ENCODE peak calls at places on chromosomes 12 and 14, in five cellular contexts. H, L, X, U and T are unnamed samples.

GRCh38 chr12:65121049-65121955 is at the start of gene WIF1:
- DNase-seq in H (peak), L (peak), X (peak), U (no peak), T (peak)

GRCh38 chr14:64035143-64035542 is 182.3 kb downstream of the SYNE2 start:
- DNase-seq in H (no peak), L (peak), X (no peak), U (peak), T (no peak)

GRCh38 chr12:55446334-55446733 is 2.5 kb downstream of the OR6C2 start:
- DNase-seq in H (no peak), L (no peak), X (no peak), U (no peak), T (no peak)

GRCh38 chr12:122946690-122947271 is 19.5 kb downstream of the ABCB9 start:
- DNase-seq in H (peak), L (peak), X (peak), U (peak), T (peak)

GRCh38 chr12:23817345-23817744 is 132.1 kb downstream of the SOX5 start:
- DNase-seq in H (no peak), L (no peak), X (no peak), U (no peak), T (no peak)

GRCh38 chr12:6376079-6376941 is 947 bp upstream of the SCNN1A start:
- DNase-seq in H (peak), L (peak), X (no peak), U (peak), T (peak)

GRCh38 chr14:103711516-103712431 is 3.5 kb downstream of the XRCC3 start:
- DNase-seq in H (no peak), L (no peak), X (no peak), U (no peak), T (peak)

GRCh38 chr12:83434600-83434999 is 747.9 kb downstream of the TMTC2 start:
- DNase-seq in H (no peak), L (no peak), X (no peak), U (no peak), T (no peak)

GRCh38 chr12:112963227-112963861 is 15.0 kb upstream of the OAS2 start:
- DNase-seq in H (no peak), L (no peak), X (no peak), U (no peak), T (no peak)

GRCh38 chr12:96368233-96368632 is 32.0 kb downstream of the CDK17 start:
- DNase-seq in H (no peak), L (peak), X (no peak), U (no peak), T (no peak)

GRCh38 chr12:26723379-26724308 is 109.3 kb downstream of the ITPR2 start:
- DNase-seq in H (no peak), L (peak), X (no peak), U (peak), T (no peak)

GRCh38 chr12:75478395-75478794 is 2.2 kb upstream of the GLIPR1 start:
- DNase-seq in H (no peak), L (peak), X (peak), U (peak), T (no peak)

GRCh38 chr14:65824285-65824977 is 411.9 kb downstream of the FUT8 start:
- DNase-seq in H (peak), L (peak), X (peak), U (peak), T (no peak)